ENCODE peak calls at places on chromosomes 3 and 15, in nine cellular contexts. D, R, F, U, H, J, M, V and Z are unnamed samples.

GRCh38 chr3:57228734-57229505 is 1.4 kb downstream of the APPL1 start:
- DNase-seq in D (no peak), R (no peak), F (no peak), U (no peak), H (no peak), J (peak; percentile 66), M (no peak), V (no peak), Z (no peak)

GRCh38 chr15:65509321-65509720 is 8.2 kb downstream of the DPP8 start:
- DNase-seq in D (no peak), R (no peak), F (no peak), U (no peak), H (no peak), J (no peak), M (no peak), V (no peak), Z (no peak)

GRCh38 chr3:57120803-57121174 is 44.4 kb downstream of the IL17RD start:
- DNase-seq in D (no peak), R (no peak), F (no peak), U (no peak), H (no peak), J (no peak), M (no peak), V (no peak), Z (no peak)

GRCh38 chr3:38488949-38489348 is 7.2 kb upstream of the EXOG start:
- DNase-seq in D (no peak), R (no peak), F (no peak), U (no peak), H (no peak), J (no peak), M (no peak), V (no peak), Z (no peak)

GRCh38 chr3:16147226-16147625 is 27.3 kb upstream of the GALNT15 start:
- DNase-seq in D (no peak), R (no peak), F (no peak), U (peak; percentile 13), H (no peak), J (peak; percentile 39), M (no peak), V (no peak), Z (no peak)

GRCh38 chr15:66899555-66900350 is 165.6 kb upstream of the SMAD3 start:
- DNase-seq in D (no peak), R (no peak), F (no peak), U (peak; percentile 51), H (no peak), J (no peak), M (no peak), V (peak; percentile 18), Z (no peak)

GRCh38 chr3:131072099-131072559 is 45.5 kb downstream of the NEK11 start:
- DNase-seq in D (no peak), R (no peak), F (no peak), U (no peak), H (no peak), J (peak; percentile 47), M (no peak), V (no peak), Z (no peak)

GRCh38 chr3:36562945-36563344 is 182.6 kb downstream of the STAC start:
- DNase-seq in D (no peak), R (no peak), F (no peak), U (no peak), H (no peak), J (no peak), M (no peak), V (no peak), Z (no peak)

GRCh38 chr3:172869797-172870518 is 119.4 kb downstream of the ECT2 start:
- DNase-seq in D (no peak), R (no peak), F (no peak), U (no peak), H (no peak), J (no peak), M (no peak), V (no peak), Z (no peak)

GRCh38 chr3:12903881-12904280 is 62.5 kb upstream of the RPL32 start:
- DNase-seq in D (no peak), R (no peak), F (no peak), U (no peak), H (peak; percentile 78), J (no peak), M (no peak), V (no peak), Z (no peak)

GRCh38 chr3:30470566-30470965 is 135.8 kb upstream of the TGFBR2 start:
- DNase-seq in D (no peak), R (no peak), F (no peak), U (no peak), H (no peak), J (peak; percentile 36), M (no peak), V (no peak), Z (no peak)

GRCh38 chr15:34837246-34838016 is 42.1 kb upstream of the ACTC1 start:
- DNase-seq in D (no peak), R (no peak), F (no peak), U (no peak), H (no peak), J (peak; percentile 32), M (no peak), V (no peak), Z (peak; percentile 13)

GRCh38 chr3:114874447-114874846 is 272.6 kb downstream of the ZBTB20 start:
- DNase-seq in D (no peak), R (no peak), F (no peak), U (no peak), H (no peak), J (peak; percentile 5), M (no peak), V (no peak), Z (no peak)

GRCh38 chr3:27630892-27631291 is 91.2 kb downstream of the EOMES start:
- DNase-seq in D (no peak), R (no peak), F (no peak), U (no peak), H (no peak), J (no peak), M (no peak), V (no peak), Z (no peak)

GRCh38 chr3:135889417-135889816 is 76.1 kb upstream of the PPP2R3A start:
- DNase-seq in D (no peak), R (no peak), F (no peak), U (no peak), H (no peak), J (no peak), M (no peak), V (no peak), Z (no peak)

GRCh38 chr15:28098766-28099554 is at the start of gene OCA2:
- DNase-seq in D (no peak), R (peak; percentile 99), F (no peak), U (peak; percentile 97), H (peak; percentile 81), J (peak; percentile 47), M (peak; percentile 92), V (peak; percentile 61), Z (peak; percentile 86)

GRCh38 chr3:72547183-72547582 is 301.1 kb downstream of the SHQ1 start:
- DNase-seq in D (no peak), R (no peak), F (no peak), U (no peak), H (no peak), J (no peak), M (no peak), V (no peak), Z (no peak)

GRCh38 chr3:45551214-45552010 is 43.1 kb upstream of the LIMD1 start:
- DNase-seq in D (no peak), R (no peak), F (no peak), U (peak; percentile 46), H (no peak), J (peak; percentile 96), M (peak; percentile 91), V (peak; percentile 62), Z (peak; percentile 97)

GRCh38 chr3:63763156-63763555 is 55.9 kb upstream of the C3orf49 start:
- DNase-seq in D (no peak), R (no peak), F (no peak), U (no peak), H (no peak), J (peak; percentile 9), M (no peak), V (no peak), Z (no peak)

GRCh38 chr3:138135141-138135832 is 3.1 kb upstream of the A4GNT start:
- DNase-seq in D (no peak), R (no peak), F (no peak), U (no peak), H (no peak), J (no peak), M (no peak), V (no peak), Z (no peak)

GRCh38 chr15:88433046-88433685 is 34.0 kb downstream of the MRPL46 start:
- DNase-seq in D (no peak), R (no peak), F (no peak), U (no peak), H (no peak), J (no peak), M (no peak), V (no peak), Z (no peak)

GRCh38 chr3:136994772-136995516 is 37.2 kb downstream of the IL20RB start:
- DNase-seq in D (no peak), R (no peak), F (no peak), U (no peak), H (no peak), J (peak; percentile 98), M (peak; percentile 93), V (peak; percentile 87), Z (no peak)
- H3K4me1 ChIP-seq in D (no peaks in the 10 kb centered on the region), R (no peaks in the 10 kb centered on the region), F (no peaks in the 10 kb centered on the region), U (peaks cover 3% of the 10 kb centered on the region), H (no peaks in the 10 kb centered on the region), J (no peaks in the 10 kb centered on the region), M (peaks cover 3% of the 10 kb centered on the region), V (no peaks in the 10 kb centered on the region), Z (no peaks in the 10 kb centered on the region)

GRCh38 chr15:70098461-70099166 is 897 bp upstream of the TLE3 start:
- DNase-seq in D (no peak), R (peak; percentile 83), F (peak; percentile 42), U (peak; percentile 89), H (peak; percentile 94), J (peak; percentile 45), M (peak; percentile 86), V (peak; percentile 77), Z (peak; percentile 57)
- H3K4me1 ChIP-seq in D (peaks cover 11% of the 10 kb centered on the region), R (peaks cover 15% of the 10 kb centered on the region), F (peaks cover 70% of the 10 kb centered on the region), U (peaks cover 7% of the 10 kb centered on the region), H (peaks cover 33% of the 10 kb centered on the region), J (peaks cover 26% of the 10 kb centered on the region), M (no peaks in the 10 kb centered on the region), V (peaks cover 4% of the 10 kb centered on the region), Z (peaks cover 25% of the 10 kb centered on the region)

GRCh38 chr15:68632101-68632500 is 53.3 kb downstream of the CORO2B start:
- DNase-seq in D (no peak), R (no peak), F (peak; percentile 65), U (no peak), H (no peak), J (no peak), M (no peak), V (no peak), Z (no peak)
- H3K4me1 ChIP-seq in D (peaks cover 9% of the 10 kb centered on the region), R (peaks cover 8% of the 10 kb centered on the region), F (peaks cover 97% of the 10 kb centered on the region), U (no peaks in the 10 kb centered on the region), H (peaks cover 5% of the 10 kb centered on the region), J (no peaks in the 10 kb centered on the region), M (no peaks in the 10 kb centered on the region), V (no peaks in the 10 kb centered on the region), Z (no peaks in the 10 kb centered on the region)

DNA sequence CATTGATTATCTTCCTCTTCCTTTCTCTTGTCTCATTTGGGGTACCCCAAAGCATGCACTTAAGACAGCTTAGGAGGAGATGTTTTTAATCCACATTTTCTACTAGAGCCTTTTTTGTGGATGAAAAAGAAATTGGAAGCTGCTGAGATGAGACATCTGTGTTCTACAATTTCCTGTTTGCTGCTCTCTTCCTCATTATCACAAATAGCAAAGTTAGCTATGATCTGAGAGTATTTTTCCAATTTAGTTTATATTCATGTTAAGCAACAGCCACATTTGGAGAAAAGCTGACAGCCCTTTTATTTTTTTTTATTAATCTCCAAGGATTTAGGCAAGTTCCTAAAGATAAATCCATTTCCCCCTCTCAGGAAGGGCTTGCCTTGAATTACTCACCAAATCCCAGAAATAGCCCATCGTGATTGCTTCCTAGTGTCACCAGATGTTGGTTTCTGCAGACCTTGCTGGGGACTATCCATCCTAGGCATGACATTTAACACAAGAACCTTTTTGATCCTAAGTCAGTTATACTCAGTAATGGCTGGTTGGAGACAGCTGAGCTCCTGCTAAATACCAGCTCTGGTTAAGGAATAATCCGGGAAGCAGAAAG is 70.8 kb upstream of the FILIP1L start:
- DNase-seq in D (no peak), R (no peak), F (no peak), U (no peak), H (no peak), J (no peak), M (no peak), V (no peak), Z (no peak)
- H3K4me1 ChIP-seq in D (no peaks in the 10 kb centered on the region), R (peaks cover 2% of the 10 kb centered on the region), F (no peaks in the 10 kb centered on the region), U (no peaks in the 10 kb centered on the region), H (peaks cover 4% of the 10 kb centered on the region), J (no peaks in the 10 kb centered on the region), M (no peaks in the 10 kb centered on the region), V (no peaks in the 10 kb centered on the region), Z (peaks cover 3% of the 10 kb centered on the region)